ENCODE peak calls at places on chromosome 20, in eight cellular contexts. One of them, this sample, is unnamed.
A peak's percentile ranks its signal among the peaks of the same experiment; 100 is the strongest.

GRCh38 chr20:43955244-43956191 is 40.9 kb downstream of the TOX2 start:
- DNase-seq in nephron progenitor cell: no peak
- DNase-seq in CD8-positive, alpha-beta memory T cell: peak; percentile 16
- DNase-seq in SJSA1: peak; percentile 95
- DNase-seq in astrocyte of the spinal cord: peak; percentile 92
- DNase-seq in heart left ventricle: no peak
- DNase-seq in HFF-Myc: peak; percentile 77
- DNase-seq in right cardiac atrium: no peak
- DNase-seq in this sample: no peak

GRCh38 chr20:20022498-20022897 is 5.3 kb downstream of the NAA20 start:
- DNase-seq in nephron progenitor cell: no peak
- DNase-seq in CD8-positive, alpha-beta memory T cell: no peak
- DNase-seq in SJSA1: no peak
- DNase-seq in astrocyte of the spinal cord: no peak
- DNase-seq in heart left ventricle: no peak
- DNase-seq in HFF-Myc: no peak
- DNase-seq in right cardiac atrium: no peak
- DNase-seq in this sample: no peak

GRCh38 chr20:38840053-38840893 is 34.8 kb downstream of the PPP1R16B start:
- DNase-seq in nephron progenitor cell: no peak
- DNase-seq in CD8-positive, alpha-beta memory T cell: peak; percentile 49
- DNase-seq in SJSA1: no peak
- DNase-seq in astrocyte of the spinal cord: no peak
- DNase-seq in heart left ventricle: no peak
- DNase-seq in HFF-Myc: no peak
- DNase-seq in right cardiac atrium: no peak
- DNase-seq in this sample: no peak

GRCh38 chr20:51542033-51542893 is at the start of gene NFATC2:
- DNase-seq in nephron progenitor cell: peak; percentile 71
- DNase-seq in CD8-positive, alpha-beta memory T cell: peak; percentile 50
- DNase-seq in SJSA1: no peak
- DNase-seq in astrocyte of the spinal cord: no peak
- DNase-seq in heart left ventricle: peak; percentile 69
- DNase-seq in HFF-Myc: no peak
- DNase-seq in right cardiac atrium: peak; percentile 84
- DNase-seq in this sample: peak; percentile 74

GRCh38 chr20:21181028-21181427 is 55.1 kb downstream of the KIZ start:
- DNase-seq in nephron progenitor cell: no peak
- DNase-seq in CD8-positive, alpha-beta memory T cell: no peak
- DNase-seq in SJSA1: no peak
- DNase-seq in astrocyte of the spinal cord: no peak
- DNase-seq in heart left ventricle: no peak
- DNase-seq in HFF-Myc: no peak
- DNase-seq in right cardiac atrium: no peak
- DNase-seq in this sample: no peak

GRCh38 chr20:17621229-17621968 is 51.5 kb downstream of the DSTN start:
- DNase-seq in nephron progenitor cell: no peak
- DNase-seq in CD8-positive, alpha-beta memory T cell: no peak
- DNase-seq in SJSA1: no peak
- DNase-seq in astrocyte of the spinal cord: no peak
- DNase-seq in heart left ventricle: no peak
- DNase-seq in HFF-Myc: no peak
- DNase-seq in right cardiac atrium: peak; percentile 39
- DNase-seq in this sample: peak; percentile 22

GRCh38 chr20:62782149-62782892 is 14.0 kb upstream of the MRGBP start:
- DNase-seq in nephron progenitor cell: no peak
- DNase-seq in CD8-positive, alpha-beta memory T cell: no peak
- DNase-seq in SJSA1: no peak
- DNase-seq in astrocyte of the spinal cord: no peak
- DNase-seq in heart left ventricle: no peak
- DNase-seq in HFF-Myc: no peak
- DNase-seq in right cardiac atrium: no peak
- DNase-seq in this sample: no peak

GRCh38 chr20:56715309-56715708 is 86.2 kb downstream of the TFAP2C start:
- DNase-seq in nephron progenitor cell: no peak
- DNase-seq in CD8-positive, alpha-beta memory T cell: no peak
- DNase-seq in SJSA1: no peak
- DNase-seq in astrocyte of the spinal cord: no peak
- DNase-seq in heart left ventricle: no peak
- DNase-seq in HFF-Myc: no peak
- DNase-seq in right cardiac atrium: no peak
- DNase-seq in this sample: no peak

GRCh38 chr20:37931153-37931922 is 28.4 kb downstream of the VSTM2L start:
- DNase-seq in nephron progenitor cell: no peak
- DNase-seq in CD8-positive, alpha-beta memory T cell: no peak
- DNase-seq in SJSA1: no peak
- DNase-seq in astrocyte of the spinal cord: no peak
- DNase-seq in heart left ventricle: no peak
- DNase-seq in HFF-Myc: no peak
- DNase-seq in right cardiac atrium: peak; percentile 67
- DNase-seq in this sample: no peak

GRCh38 chr20:29756664-29757063 is 1500.8 kb upstream of the DEFB115 start:
- DNase-seq in nephron progenitor cell: no peak
- DNase-seq in CD8-positive, alpha-beta memory T cell: no peak
- DNase-seq in SJSA1: no peak
- DNase-seq in astrocyte of the spinal cord: no peak
- DNase-seq in heart left ventricle: no peak
- DNase-seq in HFF-Myc: no peak
- DNase-seq in right cardiac atrium: no peak
- DNase-seq in this sample: no peak

GRCh38 chr20:45020236-45020886 is 54.0 kb downstream of the STK4 start:
- DNase-seq in nephron progenitor cell: no peak
- DNase-seq in CD8-positive, alpha-beta memory T cell: no peak
- DNase-seq in SJSA1: no peak
- DNase-seq in astrocyte of the spinal cord: no peak
- DNase-seq in heart left ventricle: no peak
- DNase-seq in HFF-Myc: no peak
- DNase-seq in right cardiac atrium: no peak
- DNase-seq in this sample: no peak